ENCODE peak calls at places on chromosomes 16 and 17, in nine cellular contexts. E is GM23248; A is GM12878; X is naive thymus-derived CD4-positive, alpha-beta T cell; N is CD8-positive, alpha-beta memory T cell; I is HCT116; B is adrenal gland; Y is right atrium auricular region; R is SK-N-MC. U is an unnamed sample.
A peak's percentile ranks its signal among the peaks of the same experiment; 100 is the strongest.

GRCh38 chr17:20267459-20267842 is 199.9 kb downstream of the LGALS9B start:
- DNase-seq in E (no peak), A (peak; percentile 4), X (peak; percentile 67), N (no peak), I (no peak), B (no peak), Y (no peak), R (no peak), U (no peak)

GRCh38 chr17:66564992-66565465 is 262.6 kb downstream of the PRKCA start:
- DNase-seq in E (peak; percentile 45), A (no peak), X (no peak), N (no peak), I (no peak), B (no peak), Y (no peak), R (no peak), U (no peak)

GRCh38 chr17:29412780-29413565 is 22.8 kb downstream of the TAOK1 start:
- DNase-seq in E (peak; percentile 86), A (no peak), X (no peak), N (no peak), I (no peak), B (no peak), Y (no peak), R (peak; percentile 57), U (no peak)

GRCh38 chr16:75279277-75279676 is 27.9 kb upstream of the BCAR1 start:
- DNase-seq in E (peak; percentile 50), A (no peak), X (no peak), N (no peak), I (no peak), B (no peak), Y (no peak), R (no peak), U (no peak)

GRCh38 chr17:78495634-78496033 is 81.6 kb downstream of the DNAH17 start:
- DNase-seq in E (no peak), A (no peak), X (no peak), N (no peak), I (no peak), B (no peak), Y (no peak), R (no peak), U (no peak)

GRCh38 chr16:69187891-69188451 is 1.0 kb downstream of the SNTB2 start:
- DNase-seq in E (peak; percentile 64), A (no peak), X (peak; percentile 66), N (peak; percentile 21), I (no peak), B (peak; percentile 42), Y (peak; percentile 70), R (no peak), U (peak; percentile 77)

GRCh38 chr17:1555618-1556471 is 6.7 kb downstream of the PITPNA start:
- DNase-seq in E (no peak), A (peak; percentile 43), X (no peak), N (no peak), I (no peak), B (peak; percentile 51), Y (no peak), R (no peak), U (no peak)

GRCh38 chr17:50534222-50534978 is 1.9 kb downstream of the EPN3 start:
- DNase-seq in E (peak; percentile 43), A (no peak), X (no peak), N (no peak), I (peak; percentile 55), B (peak; percentile 83), Y (no peak), R (no peak), U (no peak)

GRCh38 chr16:85172465-85173071 is 60.3 kb upstream of the CIBAR2 start:
- DNase-seq in E (peak; percentile 74), A (no peak), X (no peak), N (no peak), I (peak; percentile 65), B (no peak), Y (no peak), R (no peak), U (no peak)

GRCh38 chr16:72300892-72301291 is 128.9 kb upstream of the PMFBP1 start:
- DNase-seq in E (no peak), A (no peak), X (no peak), N (no peak), I (no peak), B (no peak), Y (no peak), R (no peak), U (no peak)

GRCh38 chr16:72302352-72302751 is 130.4 kb upstream of the PMFBP1 start:
- DNase-seq in E (no peak), A (no peak), X (no peak), N (no peak), I (no peak), B (no peak), Y (no peak), R (no peak), U (no peak)

GRCh38 chr16:72301416-72302048 is 129.6 kb upstream of the PMFBP1 start:
- DNase-seq in E (no peak), A (no peak), X (no peak), N (no peak), I (no peak), B (no peak), Y (no peak), R (no peak), U (no peak)

GRCh38 chr16:72298947-72299346 is 127.0 kb upstream of the PMFBP1 start:
- DNase-seq in E (no peak), A (no peak), X (no peak), N (no peak), I (no peak), B (no peak), Y (no peak), R (no peak), U (no peak)

GRCh38 chr16:72299684-72300243 is 127.8 kb upstream of the PMFBP1 start:
- DNase-seq in E (no peak), A (no peak), X (no peak), N (no peak), I (no peak), B (no peak), Y (no peak), R (no peak), U (no peak)
- H3K27ac ChIP-seq in E (no peak overlapping the region), A (no peak overlapping the region), X (no peak overlapping the region), N (no peak overlapping the region), I (no peak overlapping the region), B (no peak overlapping the region), Y (no peak overlapping the region), R (no peak overlapping the region), U (no peak overlapping the region)

DNA sequence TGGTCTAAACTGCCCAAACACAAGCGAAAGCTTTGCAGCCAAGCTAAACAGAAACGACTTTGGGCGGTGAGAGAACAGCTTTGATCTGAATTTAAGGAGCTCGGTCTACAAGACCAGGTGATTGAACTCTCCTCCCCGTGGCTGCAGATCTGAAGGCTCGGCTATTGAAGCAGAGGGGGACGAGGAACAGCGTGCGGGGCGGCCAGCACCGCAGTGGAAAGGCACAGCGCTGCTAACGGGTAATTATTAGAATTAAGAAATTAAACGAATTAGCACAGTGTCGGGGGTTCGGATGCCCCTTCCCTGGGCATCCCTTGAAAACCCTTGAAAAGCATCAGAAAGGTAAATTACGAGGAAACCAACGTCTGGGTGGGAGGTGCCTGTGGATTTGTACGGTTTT is 431 bp downstream of the TEKT3 start:
- DNase-seq in E (no peak), A (no peak), X (no peak), N (no peak), I (no peak), B (no peak), Y (no peak), R (no peak), U (no peak)
- H3K4me3 ChIP-seq in E (peak overlapping the region; percentile 56), A (no peak overlapping the region), X (no peak overlapping the region), N (no peak overlapping the region), I (no peak overlapping the region), B (peak overlapping the region; percentile 53), Y (peak overlapping the region; percentile 57), R (no peak overlapping the region), U (peak overlapping the region; percentile 73)

GRCh38 chr16:71734511-71734910 is 10.0 kb upstream of the PHLPP2 start:
- DNase-seq in E (no peak), A (no peak), X (no peak), N (no peak), I (no peak), B (no peak), Y (no peak), R (no peak), U (no peak)

GRCh38 chr16:71738820-71739219 is 14.3 kb upstream of the PHLPP2 start:
- DNase-seq in E (no peak), A (no peak), X (no peak), N (no peak), I (no peak), B (no peak), Y (no peak), R (no peak), U (no peak)

GRCh38 chr16:71732587-71732986 is 8.1 kb upstream of the PHLPP2 start:
- DNase-seq in E (no peak), A (no peak), X (no peak), N (no peak), I (no peak), B (no peak), Y (no peak), R (no peak), U (no peak)

DNA sequence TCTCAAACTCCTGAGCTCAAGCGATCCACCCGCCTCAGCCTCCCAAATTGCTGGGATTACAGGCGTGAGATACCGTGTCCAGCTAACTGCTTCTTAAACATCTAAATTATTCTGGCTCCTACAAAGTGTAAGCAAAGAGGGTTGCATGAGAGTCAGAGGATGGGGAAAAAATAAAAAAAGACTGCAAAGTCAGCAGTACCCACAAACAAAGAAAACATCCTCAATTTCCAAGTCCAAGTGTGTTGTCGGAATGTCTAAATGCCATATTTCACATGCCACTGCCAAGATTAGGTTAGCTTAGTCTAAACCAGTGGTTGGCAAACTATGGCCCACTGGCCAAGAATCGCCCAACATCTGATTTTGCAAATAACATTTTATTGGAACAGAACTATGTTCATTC is 13.0 kb upstream of the PHLPP2 start:
- DNase-seq in E (no peak), A (no peak), X (no peak), N (no peak), I (no peak), B (no peak), Y (no peak), R (no peak), U (no peak)
- H3K36me3 ChIP-seq in E (peaks cover 58% of the 10 kb centered on the region), A (peaks cover 8% of the 10 kb centered on the region), X (peaks cover 72% of the 10 kb centered on the region), N (peaks cover 43% of the 10 kb centered on the region), I (peaks cover 22% of the 10 kb centered on the region), B (peaks cover 78% of the 10 kb centered on the region), Y (peaks cover 77% of the 10 kb centered on the region), R (peaks cover 37% of the 10 kb centered on the region), U (peaks cover 93% of the 10 kb centered on the region)

GRCh38 chr16:64440005-64440404 is 681.9 kb downstream of the CDH11 start:
- DNase-seq in E (no peak), A (no peak), X (no peak), N (no peak), I (no peak), B (no peak), Y (no peak), R (no peak), U (no peak)
- H3K27ac ChIP-seq in E (peak overlapping the region; percentile 89), A (no peak overlapping the region), X (no peak overlapping the region), N (no peak overlapping the region), I (no peak overlapping the region), B (no peak overlapping the region), Y (no peak overlapping the region), R (no peak overlapping the region), U (peak overlapping the region; percentile 51)

DNA sequence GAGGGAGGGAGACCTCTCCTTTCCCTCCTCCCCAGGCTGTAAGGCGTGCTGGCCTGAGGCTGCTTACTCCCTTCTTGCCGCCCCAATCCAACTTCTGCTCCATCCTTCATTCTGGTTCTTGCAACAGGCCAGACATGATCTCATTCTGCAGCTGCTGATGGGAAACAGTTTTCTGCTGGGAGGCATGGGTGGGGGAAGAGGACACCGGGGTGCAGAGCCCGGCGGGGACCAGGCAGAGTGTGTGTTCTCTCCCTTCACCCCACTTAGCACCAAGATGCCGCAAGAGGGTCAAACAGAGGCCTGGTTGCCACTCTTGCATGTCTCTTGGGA is 1.4 kb downstream of the SARM1 start:
- DNase-seq in E (peak; percentile 13), A (no peak), X (no peak), N (no peak), I (no peak), B (no peak), Y (no peak), R (no peak), U (no peak)
- H3K4me3 ChIP-seq in E (peak overlapping the region; percentile 65), A (peak overlapping the region; percentile 88), X (peak overlapping the region; percentile 78), N (peak overlapping the region; percentile 55), I (no peak overlapping the region), B (peak overlapping the region; percentile 76), Y (no peak overlapping the region), R (no peak overlapping the region), U (peak overlapping the region; percentile 73)

U was measured in psoas muscle.